ENCODE peak calls at places on chromosomes 7 and 10, in five cellular contexts. One of them, this sample, is unnamed.

GRCh38 chr10:117680611-117681010 is 138.1 kb downstream of the EMX2 start:
- DNase-seq in B cell: no peak
- DNase-seq in endothelial cell of umbilical vein: no peak
- DNase-seq in PC-9: no peak
- DNase-seq in OCI-LY7: no peak
- DNase-seq in this sample: no peak

GRCh38 chr7:80935971-80936370 is 17.1 kb upstream of the SEMA3C start:
- DNase-seq in B cell: no peak
- DNase-seq in endothelial cell of umbilical vein: no peak
- DNase-seq in PC-9: no peak
- DNase-seq in OCI-LY7: no peak
- DNase-seq in this sample: no peak

GRCh38 chr10:71243756-71244637 is 31.6 kb downstream of the UNC5B start:
- DNase-seq in endothelial cell of umbilical vein: no peak
- DNase-seq in PC-9: peak
- DNase-seq in OCI-LY7: no peak
- DNase-seq in B cell: no peak
- DNase-seq in this sample: no peak

GRCh38 chr10:73076361-73077183 is 20.1 kb downstream of the P4HA1 start:
- DNase-seq in OCI-LY7: peak
- DNase-seq in endothelial cell of umbilical vein: peak
- DNase-seq in PC-9: no peak
- DNase-seq in B cell: no peak
- DNase-seq in this sample: no peak

GRCh38 chr10:104707602-104708160 is 66.6 kb downstream of the SORCS3 start:
- DNase-seq in OCI-LY7: no peak
- DNase-seq in B cell: no peak
- DNase-seq in PC-9: no peak
- DNase-seq in endothelial cell of umbilical vein: no peak
- DNase-seq in this sample: no peak

GRCh38 chr10:133196936-133197758 is 32.9 kb upstream of the UTF1 start:
- DNase-seq in PC-9: no peak
- DNase-seq in OCI-LY7: no peak
- DNase-seq in B cell: no peak
- DNase-seq in endothelial cell of umbilical vein: no peak
- DNase-seq in this sample: no peak

GRCh38 chr10:12333382-12334185 is 15.8 kb upstream of the CAMK1D start:
- DNase-seq in endothelial cell of umbilical vein: no peak
- DNase-seq in OCI-LY7: no peak
- DNase-seq in B cell: peak
- DNase-seq in PC-9: peak
- DNase-seq in this sample: peak

GRCh38 chr7:66426332-66426731 is 202.3 kb upstream of the KCTD7 start:
- DNase-seq in PC-9: no peak
- DNase-seq in endothelial cell of umbilical vein: no peak
- DNase-seq in B cell: no peak
- DNase-seq in OCI-LY7: no peak
- DNase-seq in this sample: no peak

GRCh38 chr7:107372298-107372697 is 97.6 kb upstream of the GPR22 start:
- DNase-seq in B cell: no peak
- DNase-seq in OCI-LY7: no peak
- DNase-seq in PC-9: no peak
- DNase-seq in endothelial cell of umbilical vein: no peak
- DNase-seq in this sample: no peak

GRCh38 chr7:91940171-91940570 is 491 bp upstream of the AKAP9 start:
- DNase-seq in OCI-LY7: peak
- DNase-seq in PC-9: no peak
- DNase-seq in endothelial cell of umbilical vein: peak
- DNase-seq in B cell: no peak
- DNase-seq in this sample: peak

GRCh38 chr7:31462636-31463035 is 51.3 kb upstream of the ITPRID1 start:
- DNase-seq in OCI-LY7: no peak
- DNase-seq in endothelial cell of umbilical vein: no peak
- DNase-seq in B cell: no peak
- DNase-seq in PC-9: no peak
- DNase-seq in this sample: no peak

GRCh38 chr7:129764685-129765084 is 153.2 kb downstream of the NRF1 start:
- DNase-seq in PC-9: no peak
- DNase-seq in endothelial cell of umbilical vein: no peak
- DNase-seq in B cell: no peak
- DNase-seq in OCI-LY7: no peak
- DNase-seq in this sample: no peak

GRCh38 chr10:131006458-131007256 is 304.9 kb downstream of the TCERG1L start:
- DNase-seq in PC-9: no peak
- DNase-seq in B cell: no peak
- DNase-seq in OCI-LY7: no peak
- DNase-seq in endothelial cell of umbilical vein: no peak
- DNase-seq in this sample: no peak

GRCh38 chr10:116073451-116073850 is 199.6 kb downstream of the GFRA1 start:
- DNase-seq in endothelial cell of umbilical vein: no peak
- DNase-seq in OCI-LY7: no peak
- DNase-seq in B cell: no peak
- DNase-seq in PC-9: no peak
- DNase-seq in this sample: no peak

GRCh38 chr7:22559829-22560489 is 60.0 kb upstream of the STEAP1B start:
- DNase-seq in OCI-LY7: peak
- DNase-seq in B cell: peak
- DNase-seq in endothelial cell of umbilical vein: peak
- DNase-seq in PC-9: peak
- DNase-seq in this sample: peak

GRCh38 chr10:74936577-74937445 is 110.4 kb downstream of the KAT6B start:
- DNase-seq in PC-9: no peak
- DNase-seq in endothelial cell of umbilical vein: peak
- DNase-seq in OCI-LY7: no peak
- DNase-seq in B cell: no peak
- DNase-seq in this sample: no peak

GRCh38 chr7:117273325-117274292 is 49.2 kb downstream of the WNT2 start:
- DNase-seq in OCI-LY7: no peak
- DNase-seq in B cell: no peak
- DNase-seq in endothelial cell of umbilical vein: no peak
- DNase-seq in PC-9: no peak
- DNase-seq in this sample: no peak

GRCh38 chr7:25557379-25557916 is 329.2 kb upstream of the NPVF start:
- DNase-seq in PC-9: no peak
- DNase-seq in OCI-LY7: no peak
- DNase-seq in B cell: no peak
- DNase-seq in endothelial cell of umbilical vein: no peak
- DNase-seq in this sample: no peak

GRCh38 chr10:128859738-128860386 is 607.2 kb upstream of the MGMT start:
- DNase-seq in PC-9: no peak
- DNase-seq in B cell: no peak
- DNase-seq in OCI-LY7: peak
- DNase-seq in endothelial cell of umbilical vein: no peak
- DNase-seq in this sample: peak

GRCh38 chr7:130401531-130401930 is 21.2 kb downstream of the CPA1 start:
- DNase-seq in OCI-LY7: no peak
- DNase-seq in endothelial cell of umbilical vein: no peak
- DNase-seq in PC-9: no peak
- DNase-seq in B cell: no peak
- DNase-seq in this sample: no peak

GRCh38 chr10:62650411-62650810 is 154.1 kb upstream of the ADO start:
- DNase-seq in B cell: no peak
- DNase-seq in PC-9: no peak
- DNase-seq in OCI-LY7: no peak
- DNase-seq in endothelial cell of umbilical vein: no peak
- DNase-seq in this sample: no peak

GRCh38 chr10:77041636-77042258 is 595.9 kb downstream of the KCNMA1 start:
- DNase-seq in PC-9: no peak
- DNase-seq in B cell: no peak
- DNase-seq in endothelial cell of umbilical vein: peak
- DNase-seq in OCI-LY7: no peak
- DNase-seq in this sample: no peak

GRCh38 chr7:41567350-41568114 is 135.4 kb downstream of the INHBA start:
- DNase-seq in OCI-LY7: no peak
- DNase-seq in B cell: no peak
- DNase-seq in endothelial cell of umbilical vein: peak
- DNase-seq in PC-9: no peak
- DNase-seq in this sample: no peak

GRCh38 chr10:66326876-66327275 is 599.0 kb upstream of the LRRTM3 start:
- DNase-seq in OCI-LY7: no peak
- DNase-seq in PC-9: no peak
- DNase-seq in endothelial cell of umbilical vein: no peak
- DNase-seq in B cell: no peak
- DNase-seq in this sample: no peak

GRCh38 chr7:9189683-9190082 is 756.3 kb downstream of the NXPH1 start:
- DNase-seq in PC-9: no peak
- DNase-seq in B cell: no peak
- DNase-seq in endothelial cell of umbilical vein: no peak
- DNase-seq in OCI-LY7: no peak
- DNase-seq in this sample: no peak

GRCh38 chr10:22246680-22247391 is 29.0 kb upstream of the EBLN1 start:
- DNase-seq in B cell: no peak
- DNase-seq in PC-9: no peak
- DNase-seq in OCI-LY7: no peak
- DNase-seq in endothelial cell of umbilical vein: peak
- DNase-seq in this sample: no peak

GRCh38 chr10:124005091-124005490 is 88.3 kb downstream of the CHST15 start:
- DNase-seq in B cell: peak
- DNase-seq in PC-9: no peak
- DNase-seq in endothelial cell of umbilical vein: no peak
- DNase-seq in OCI-LY7: no peak
- DNase-seq in this sample: no peak

GRCh38 chr7:140036224-140036651 is 26.5 kb downstream of the PARP12 start:
- DNase-seq in PC-9: no peak
- DNase-seq in B cell: peak
- DNase-seq in endothelial cell of umbilical vein: no peak
- DNase-seq in OCI-LY7: no peak
- DNase-seq in this sample: no peak

GRCh38 chr10:100519321-100520051 is at the start of gene SEC31B:
- DNase-seq in B cell: no peak
- DNase-seq in PC-9: no peak
- DNase-seq in endothelial cell of umbilical vein: peak
- DNase-seq in OCI-LY7: no peak
- DNase-seq in this sample: no peak

GRCh38 chr10:81848514-81848913 is 26.5 kb upstream of the NRG3 start:
- DNase-seq in PC-9: no peak
- DNase-seq in B cell: no peak
- DNase-seq in endothelial cell of umbilical vein: peak
- DNase-seq in OCI-LY7: no peak
- DNase-seq in this sample: no peak

GRCh38 chr10:81847675-81848074 is 27.3 kb upstream of the NRG3 start:
- DNase-seq in PC-9: no peak
- DNase-seq in B cell: no peak
- DNase-seq in endothelial cell of umbilical vein: no peak
- DNase-seq in OCI-LY7: no peak
- DNase-seq in this sample: no peak

GRCh38 chr10:81848931-81849330 is 26.1 kb upstream of the NRG3 start:
- DNase-seq in PC-9: no peak
- DNase-seq in B cell: no peak
- DNase-seq in OCI-LY7: no peak
- DNase-seq in endothelial cell of umbilical vein: no peak
- DNase-seq in this sample: no peak

GRCh38 chr10:81838950-81839349 is 36.0 kb upstream of the NRG3 start:
- DNase-seq in OCI-LY7: peak
- DNase-seq in PC-9: no peak
- DNase-seq in endothelial cell of umbilical vein: peak
- DNase-seq in B cell: no peak
- DNase-seq in this sample: no peak

GRCh38 chr10:81843042-81843441 is 32.0 kb upstream of the NRG3 start:
- DNase-seq in OCI-LY7: no peak
- DNase-seq in PC-9: no peak
- DNase-seq in endothelial cell of umbilical vein: peak
- DNase-seq in B cell: no peak
- DNase-seq in this sample: no peak
- TF ChIP-seq CTCF in OCI-LY7: peak
- TF ChIP-seq CTCF in PC-9: no peak
- TF ChIP-seq CTCF in endothelial cell of umbilical vein: peak
- TF ChIP-seq CTCF in B cell: no peak
- TF ChIP-seq CTCF in this sample: no peak

DNA sequence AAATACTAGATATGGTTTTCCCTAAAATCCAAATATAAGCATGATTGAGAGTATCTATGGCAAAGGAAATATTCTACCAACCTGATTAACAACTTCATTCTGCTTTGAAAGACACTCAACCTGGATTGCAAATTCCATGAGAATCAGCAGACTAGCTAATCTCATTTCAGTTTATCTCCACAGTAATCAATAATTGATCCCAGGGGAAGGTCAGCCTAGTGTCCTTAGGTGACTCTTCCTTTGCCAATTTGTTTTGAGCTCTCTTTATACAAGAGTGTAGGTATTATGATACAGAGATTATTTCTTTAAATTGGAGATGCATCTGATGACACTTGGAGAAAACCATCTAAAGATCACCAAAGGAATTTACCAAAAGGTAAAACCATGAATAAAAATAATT is 100.3 kb downstream of the GRM8 start:
- DNase-seq in B cell: no peak
- DNase-seq in PC-9: no peak
- DNase-seq in OCI-LY7: no peak
- DNase-seq in endothelial cell of umbilical vein: no peak
- DNase-seq in this sample: no peak
- TF ChIP-seq CTCF in B cell: no peak
- TF ChIP-seq CTCF in PC-9: no peak
- TF ChIP-seq CTCF in OCI-LY7: no peak
- TF ChIP-seq CTCF in endothelial cell of umbilical vein: no peak
- TF ChIP-seq CTCF in this sample: no peak

DNA sequence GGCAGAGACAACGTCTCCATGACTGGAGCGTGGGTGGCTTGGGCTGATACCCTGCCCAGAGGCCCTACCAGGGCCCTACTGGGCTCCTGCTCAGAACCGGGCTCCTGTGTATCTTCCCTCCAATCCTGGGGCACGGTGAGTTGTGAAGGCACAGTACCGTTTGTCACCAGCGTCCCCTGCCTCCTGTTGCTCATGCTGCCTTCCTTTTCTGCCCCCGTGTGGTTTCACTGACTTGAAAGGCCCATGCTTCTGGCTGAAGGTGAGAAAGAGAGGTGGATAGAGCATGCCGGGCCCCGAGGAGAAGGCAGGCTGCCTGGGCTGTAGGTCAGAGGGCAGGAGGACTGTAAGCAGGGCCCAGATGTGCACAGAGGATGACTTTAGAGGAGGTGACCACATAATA is 9.1 kb upstream of the DMBT1 start:
- DNase-seq in endothelial cell of umbilical vein: no peak
- DNase-seq in B cell: no peak
- DNase-seq in PC-9: no peak
- DNase-seq in OCI-LY7: no peak
- DNase-seq in this sample: no peak
- TF ChIP-seq CTCF in endothelial cell of umbilical vein: no peak
- TF ChIP-seq CTCF in B cell: no peak
- TF ChIP-seq CTCF in PC-9: no peak
- TF ChIP-seq CTCF in OCI-LY7: no peak
- TF ChIP-seq CTCF in this sample: peak

GRCh38 chr7:99379043-99379577 is 4.6 kb downstream of the ARPC1B start:
- DNase-seq in endothelial cell of umbilical vein: peak
- DNase-seq in PC-9: peak
- DNase-seq in B cell: peak
- DNase-seq in OCI-LY7: peak
- DNase-seq in this sample: peak

GRCh38 chr7:99383203-99383602 is 8.7 kb downstream of the ARPC1B start:
- DNase-seq in PC-9: no peak
- DNase-seq in endothelial cell of umbilical vein: no peak
- DNase-seq in OCI-LY7: no peak
- DNase-seq in B cell: no peak
- DNase-seq in this sample: no peak

GRCh38 chr7:99380032-99380822 is 5.7 kb downstream of the ARPC1B start:
- DNase-seq in PC-9: no peak
- DNase-seq in endothelial cell of umbilical vein: peak
- DNase-seq in B cell: peak
- DNase-seq in OCI-LY7: peak
- DNase-seq in this sample: peak

GRCh38 chr7:99381664-99382075 is 7.1 kb downstream of the ARPC1B start:
- DNase-seq in B cell: no peak
- DNase-seq in OCI-LY7: no peak
- DNase-seq in endothelial cell of umbilical vein: no peak
- DNase-seq in PC-9: no peak
- DNase-seq in this sample: no peak

GRCh38 chr7:99380823-99381663 is 6.5 kb downstream of the ARPC1B start:
- DNase-seq in B cell: peak
- DNase-seq in endothelial cell of umbilical vein: no peak
- DNase-seq in PC-9: no peak
- DNase-seq in OCI-LY7: peak
- DNase-seq in this sample: peak
- TF ChIP-seq CTCF in B cell: no peak
- TF ChIP-seq CTCF in endothelial cell of umbilical vein: no peak
- TF ChIP-seq CTCF in PC-9: no peak
- TF ChIP-seq CTCF in OCI-LY7: no peak
- TF ChIP-seq CTCF in this sample: no peak

This sample was measured in GM13977.